ENCODE peak calls at places on chromosome 17, in four cellular contexts. G, V, M and S are unnamed samples.

GRCh38 chr17:78202666-78203065 is 11.4 kb upstream of the BIRC5 start:
- DNase-seq in G (no peak), V (no peak), M (no peak), S (no peak)

GRCh38 chr17:35749560-35750412 is 3.3 kb downstream of the GAS2L2 start:
- DNase-seq in G (no peak), V (no peak), M (no peak), S (peak)

GRCh38 chr17:80264048-80264792 is 3.6 kb downstream of the RNF213 start:
- DNase-seq in G (no peak), V (no peak), M (no peak), S (peak)

GRCh38 chr17:49755681-49756283 is 8.1 kb downstream of the FAM117A start:
- DNase-seq in G (no peak), V (no peak), M (no peak), S (no peak)

GRCh38 chr17:75830168-75831031 is 13.8 kb downstream of the UNC13D start:
- DNase-seq in G (no peak), V (no peak), M (no peak), S (peak)

GRCh38 chr17:42692489-42692888 is 10.2 kb downstream of the CNTNAP1 start:
- DNase-seq in G (no peak), V (no peak), M (no peak), S (no peak)

GRCh38 chr17:72387487-72387886 is 266.7 kb downstream of the SOX9 start:
- DNase-seq in G (no peak), V (peak), M (peak), S (no peak)

GRCh38 chr17:61402978-61403845 is 3.6 kb downstream of the TBX2 start:
- DNase-seq in G (no peak), V (no peak), M (no peak), S (peak)